ENCODE peak calls at places on chromosomes 13 and 19, in six cellular contexts. T is CD4-positive, alpha-beta T cell; W is Caco-2; J is PC-3; D is hepatic stellate cell; K is WTC11. C is an unnamed sample.

GRCh38 chr13:109481046-109481445 is 305.3 kb downstream of the IRS2 start:
- DNase-seq in K (no peak), D (no peak), T (no peak), J (no peak), W (no peak), C (no peak)

GRCh38 chr13:41763772-41764171 is 197.1 kb downstream of the VWA8 start:
- DNase-seq in K (no peak), J (no peak), T (no peak), D (no peak), W (no peak), C (no peak)

GRCh38 chr19:584240-585001 is 5.3 kb upstream of the HCN2 start:
- DNase-seq in J (peak), K (peak), W (no peak), T (peak), D (peak), C (no peak)

GRCh38 chr19:14474827-14475226 is 327 bp downstream of the PTGER1 start:
- DNase-seq in K (no peak), W (no peak), J (no peak), T (no peak), D (peak), C (no peak)

GRCh38 chr13:26007774-26008173 is 44.0 kb downstream of the SHISA2 start:
- DNase-seq in D (no peak), W (no peak), T (no peak), J (peak), K (no peak), C (no peak)

GRCh38 chr13:80361298-80361697 is 20.4 kb upstream of the SPRY2 start:
- DNase-seq in K (no peak), W (no peak), T (no peak), J (no peak), D (no peak), C (no peak)

GRCh38 chr19:20247016-20247683 is 80.1 kb downstream of the ZNF486 start:
- DNase-seq in W (no peak), J (peak), K (peak), T (peak), D (peak), C (peak)

GRCh38 chr13:47892374-47892773 is 108.7 kb downstream of the SUCLA2 start:
- DNase-seq in W (no peak), T (no peak), J (no peak), D (no peak), K (no peak), C (no peak)

GRCh38 chr19:7117248-7117647 is 47.7 kb downstream of the ZNF557 start:
- DNase-seq in D (no peak), K (no peak), T (no peak), J (no peak), W (no peak), C (no peak)

GRCh38 chr19:1570836-1571235 is 2.7 kb upstream of the MEX3D start:
- DNase-seq in J (no peak), D (no peak), W (no peak), T (no peak), K (no peak), C (no peak)

GRCh38 chr13:44976949-44977583 is 12.2 kb downstream of the NUFIP1 start:
- DNase-seq in W (no peak), D (no peak), K (no peak), J (no peak), T (no peak), C (no peak)

GRCh38 chr19:38281820-38282566 is 17.6 kb downstream of the SPINT2 start:
- DNase-seq in K (no peak), J (no peak), T (no peak), D (no peak), W (no peak), C (no peak)

GRCh38 chr19:14371321-14371821 is 9.9 kb upstream of the ADGRE5 start:
- DNase-seq in W (no peak), D (no peak), J (no peak), T (no peak), K (no peak), C (no peak)

GRCh38 chr19:33397536-33398360 is 24.2 kb downstream of the CEBPG start:
- DNase-seq in D (no peak), J (no peak), T (no peak), K (peak), W (peak), C (no peak)

GRCh38 chr13:49669735-49670309 is 21.5 kb downstream of the EBPL start:
- DNase-seq in W (peak), D (peak), K (peak), J (peak), T (no peak), C (peak)

GRCh38 chr19:50258918-50259372 is 55.5 kb downstream of the MYH14 start:
- DNase-seq in T (no peak), D (no peak), W (no peak), K (peak), J (peak), C (no peak)

GRCh38 chr19:51687791-51688664 is 5.1 kb upstream of the SPACA6 start:
- DNase-seq in K (peak), T (no peak), W (peak), D (peak), J (peak), C (peak)

GRCh38 chr13:61110804-61111203 is 304.8 kb downstream of the PCDH20 start:
- DNase-seq in K (no peak), D (no peak), J (peak), T (no peak), W (no peak), C (no peak)

GRCh38 chr13:46553886-46554855 is 1.2 kb downstream of the LRCH1 start:
- DNase-seq in J (peak), D (peak), W (peak), T (peak), K (peak), C (peak)

C was measured in G401.